ENCODE peak calls at places on chromosomes 13 and 19, in five cellular contexts. X is GF-D8; M is activated CD4-positive, CD25-positive, alpha-beta regulatory T cell; H is GM10248; B is iPS-NIHi11. Q is an unnamed sample.

GRCh38 chr19:4722671-4723464 is 774 bp downstream of the DPP9 start:
- DNase-seq in X (peak; percentile 19), M (no peak), H (peak; percentile 53), B (peak; percentile 3), Q (peak; percentile 35)

GRCh38 chr19:3403489-3404323 is 37.3 kb downstream of the NFIC start:
- DNase-seq in X (no peak), M (no peak), H (no peak), B (peak; percentile 54), Q (no peak)

GRCh38 chr19:42469311-42470239 is 26.8 kb upstream of the CXCL17 start:
- DNase-seq in X (peak; percentile 47), M (no peak), H (no peak), B (no peak), Q (peak; percentile 11)

GRCh38 chr13:98490195-98490771 is 86.6 kb downstream of the STK24 start:
- DNase-seq in X (no peak), M (no peak), H (no peak), B (no peak), Q (no peak)

GRCh38 chr13:99467764-99468163 is 33.5 kb upstream of the TM9SF2 start:
- DNase-seq in X (no peak), M (no peak), H (no peak), B (no peak), Q (no peak)

GRCh38 chr19:17205237-17206140 is 9.7 kb upstream of the USE1 start:
- DNase-seq in X (no peak), M (peak; percentile 62), H (peak; percentile 60), B (peak; percentile 85), Q (peak; percentile 51)

GRCh38 chr19:18436651-18437478 is 1.1 kb downstream of the ISYNA1 start:
- DNase-seq in X (no peak), M (peak; percentile 68), H (peak; percentile 93), B (peak; percentile 88), Q (peak; percentile 47)

GRCh38 chr13:23628250-23628649 is 58.0 kb downstream of the TNFRSF19 start:
- DNase-seq in X (no peak), M (no peak), H (no peak), B (peak; percentile 18), Q (no peak)

GRCh38 chr13:51957377-51958216 is 53.7 kb downstream of the ATP7B start:
- DNase-seq in X (no peak), M (no peak), H (no peak), B (no peak), Q (no peak)

GRCh38 chr19:57887195-57887941 is 1.5 kb downstream of the ZNF814 start:
- DNase-seq in X (no peak), M (no peak), H (no peak), B (peak; percentile 16), Q (no peak)

GRCh38 chr13:37636701-37637100 is 38.1 kb upstream of the POSTN start:
- DNase-seq in X (no peak), M (no peak), H (no peak), B (no peak), Q (no peak)

GRCh38 chr13:23450340-23451046 is 17.0 kb upstream of the SACS start:
- DNase-seq in X (peak; percentile 15), M (no peak), H (no peak), B (no peak), Q (no peak)

GRCh38 chr13:74110053-74110452 is 24.2 kb downstream of the KLF12 start:
- DNase-seq in X (no peak), M (no peak), H (no peak), B (no peak), Q (no peak)

GRCh38 chr19:52343548-52343947 is 7.5 kb downstream of the ZNF610 start:
- DNase-seq in X (no peak), M (peak; percentile 6), H (peak; percentile 43), B (peak; percentile 86), Q (no peak)

GRCh38 chr19:39154626-39155100 is 29.1 kb downstream of the PAK4 start:
- DNase-seq in X (no peak), M (no peak), H (no peak), B (peak; percentile 87), Q (no peak)

GRCh38 chr13:113820813-113821651 is 42.8 kb downstream of the GAS6 start:
- DNase-seq in X (no peak), M (no peak), H (no peak), B (no peak), Q (no peak)

GRCh38 chr13:78786399-78786879 is 127.5 kb upstream of the OBI1 start:
- DNase-seq in X (no peak), M (no peak), H (no peak), B (no peak), Q (no peak)

GRCh38 chr19:45103200-45103624 is 10.2 kb downstream of the PPP1R37 start:
- DNase-seq in X (no peak), M (peak; percentile 42), H (no peak), B (no peak), Q (no peak)

GRCh38 chr19:1826557-1827521 is 14.8 kb upstream of the ATP8B3 start:
- DNase-seq in X (no peak), M (no peak), H (no peak), B (peak; percentile 79), Q (no peak)

GRCh38 chr13:112368883-112369282 is 7.3 kb upstream of the SPACA7 start:
- DNase-seq in X (no peak), M (no peak), H (no peak), B (no peak), Q (no peak)

GRCh38 chr13:26497991-26498423 is 59.5 kb upstream of the WASF3 start:
- DNase-seq in X (no peak), M (no peak), H (no peak), B (no peak), Q (no peak)

GRCh38 chr13:112910616-112911280 is 58.3 kb upstream of the MCF2L start:
- DNase-seq in X (no peak), M (no peak), H (no peak), B (no peak), Q (no peak)

GRCh38 chr19:40612831-40613668 is 11.9 kb downstream of the LTBP4 start:
- DNase-seq in X (no peak), M (peak; percentile 37), H (peak; percentile 85), B (peak; percentile 82), Q (no peak)

GRCh38 chr13:48231080-48231479 is 1.9 kb upstream of the ITM2B start:
- DNase-seq in X (no peak), M (no peak), H (no peak), B (no peak), Q (no peak)

GRCh38 chr19:38684078-38684861 is 36.8 kb downstream of the ACTN4 start:
- DNase-seq in X (peak; percentile 53), M (no peak), H (peak; percentile 56), B (no peak), Q (peak; percentile 86)

GRCh38 chr13:112635323-112635722 is 47.4 kb upstream of the TUBGCP3 start:
- DNase-seq in X (no peak), M (no peak), H (no peak), B (no peak), Q (no peak)

GRCh38 chr13:75544681-75545333 is 4.8 kb upstream of the UCHL3 start:
- DNase-seq in X (peak; percentile 19), M (no peak), H (no peak), B (no peak), Q (no peak)

GRCh38 chr19:48600679-48601382 is 5.7 kb upstream of the SPACA4 start:
- DNase-seq in X (no peak), M (no peak), H (no peak), B (peak; percentile 6), Q (no peak)

Q was measured in HL-60.